ENCODE peak calls at places on chromosome 10, in five cellular contexts. M is fibroblast of villous mesenchyme, H is foreskin fibroblast, T is Calu3, V is lung. O is an unnamed sample.
A peak's percentile ranks its signal among the peaks of the same experiment; 100 is the strongest.

GRCh38 chr10:95663496-95663895 is 7.0 kb upstream of the ALDH18A1 start:
- DNase-seq in V (no peak), H (no peak), M (no peak), T (no peak), O (no peak)

GRCh38 chr10:15472431-15473400 is 101.6 kb upstream of the FAM171A1 start:
- DNase-seq in M (peak; percentile 15), T (no peak), H (no peak), V (no peak), O (no peak)

GRCh38 chr10:51956822-51957221 is 257.4 kb upstream of the CSTF2T start:
- DNase-seq in H (no peak), T (no peak), M (no peak), V (no peak), O (no peak)

GRCh38 chr10:21069278-21069677 is 172.2 kb upstream of the NEBL start:
- DNase-seq in H (no peak), T (no peak), M (no peak), V (no peak), O (no peak)

GRCh38 chr10:71981024-71981867 is 17.1 kb downstream of the CHST3 start:
- DNase-seq in M (no peak), H (no peak), T (no peak), V (no peak), O (no peak)

GRCh38 chr10:122113161-122113944 is 124.4 kb downstream of the TACC2 start:
- DNase-seq in H (peak; percentile 71), T (peak; percentile 74), M (peak; percentile 80), V (peak; percentile 75), O (peak; percentile 75)

GRCh38 chr10:114301951-114302710 is 63.1 kb downstream of the VWA2 start:
- DNase-seq in M (no peak), H (no peak), T (no peak), V (no peak), O (no peak)

GRCh38 chr10:86258488-86258887 is 108.1 kb downstream of the GRID1 start:
- DNase-seq in M (no peak), H (no peak), V (no peak), T (no peak), O (no peak)

GRCh38 chr10:130960531-130960930 is 351.0 kb downstream of the TCERG1L start:
- DNase-seq in H (no peak), T (no peak), V (no peak), M (no peak), O (no peak)

GRCh38 chr10:26445411-26446031 is 7.4 kb downstream of the APBB1IP start:
- DNase-seq in H (no peak), T (no peak), M (no peak), V (no peak), O (no peak)

GRCh38 chr10:113746188-113746950 is 5.1 kb upstream of the PLEKHS1 start:
- DNase-seq in M (peak; percentile 38), H (no peak), T (no peak), V (no peak), O (no peak)

GRCh38 chr10:100999742-101000601 is at the start of gene LZTS2:
- DNase-seq in H (no peak), T (peak; percentile 41), M (peak; percentile 32), V (no peak), O (no peak)

GRCh38 chr10:58998924-58999713 is 177.3 kb upstream of the PHYHIPL start:
- DNase-seq in T (no peak), H (peak; percentile 20), V (no peak), M (no peak), O (no peak)

GRCh38 chr10:42962120-42962901 is 114.6 kb upstream of the RET start:
- DNase-seq in T (no peak), M (no peak), H (no peak), V (no peak), O (no peak)

GRCh38 chr10:44982496-44982895 is 3.9 kb upstream of the DEPP1 start:
- DNase-seq in H (no peak), T (no peak), V (no peak), M (no peak), O (no peak)

GRCh38 chr10:3169738-3170137 is 2.8 kb downstream of the PITRM1 start:
- DNase-seq in T (no peak), M (no peak), V (no peak), H (no peak), O (no peak)

GRCh38 chr10:83357627-83358026 is 781.7 kb upstream of the GHITM start:
- DNase-seq in V (no peak), M (no peak), T (no peak), H (no peak), O (no peak)

GRCh38 chr10:101617102-101617823 is 29.1 kb downstream of the DPCD start:
- DNase-seq in T (no peak), H (no peak), V (no peak), M (no peak), O (peak; percentile 77)

GRCh38 chr10:84095821-84096497 is 43.4 kb upstream of the GHITM start:
- DNase-seq in H (no peak), T (no peak), M (no peak), V (no peak), O (no peak)

GRCh38 chr10:69588358-69588757 is 15.1 kb upstream of the NEUROG3 start:
- DNase-seq in T (no peak), H (no peak), M (no peak), V (no peak), O (no peak)

GRCh38 chr10:60732240-60733188 is 45.8 kb upstream of the CDK1 start:
- DNase-seq in V (peak; percentile 39), H (no peak), T (peak; percentile 35), M (no peak), O (peak; percentile 58)

GRCh38 chr10:103843854-103844567 is 11.4 kb downstream of the SH3PXD2A start:
- DNase-seq in H (peak; percentile 82), T (no peak), V (no peak), M (no peak), O (no peak)

GRCh38 chr10:30831876-30832726 is 199.6 kb downstream of the ZNF438 start:
- DNase-seq in V (no peak), T (no peak), M (peak; percentile 62), H (no peak), O (no peak)

GRCh38 chr10:70666960-70667798 is 5.1 kb upstream of the ADAMTS14 start:
- DNase-seq in H (no peak), V (no peak), T (no peak), M (peak; percentile 13), O (no peak)

GRCh38 chr10:63987212-63987611 is 466.0 kb downstream of the REEP3 start:
- DNase-seq in T (no peak), V (no peak), H (no peak), M (no peak), O (no peak)

GRCh38 chr10:132847416-132847777 is 61.5 kb upstream of the NKX6-2 start:
- DNase-seq in T (no peak), M (no peak), H (no peak), V (no peak), O (no peak)

GRCh38 chr10:121115154-121115553 is 264.0 kb downstream of the WDR11 start:
- DNase-seq in T (no peak), M (no peak), H (no peak), V (no peak), O (no peak)

GRCh38 chr10:34356463-34356862 is 458.6 kb downstream of the PARD3 start:
- DNase-seq in M (no peak), H (no peak), V (no peak), T (no peak), O (no peak)

GRCh38 chr10:90751107-90751997 is 106.5 kb downstream of the HTR7 start:
- DNase-seq in T (peak; percentile 46), M (peak; percentile 53), H (peak; percentile 14), V (no peak), O (peak; percentile 63)

DNA sequence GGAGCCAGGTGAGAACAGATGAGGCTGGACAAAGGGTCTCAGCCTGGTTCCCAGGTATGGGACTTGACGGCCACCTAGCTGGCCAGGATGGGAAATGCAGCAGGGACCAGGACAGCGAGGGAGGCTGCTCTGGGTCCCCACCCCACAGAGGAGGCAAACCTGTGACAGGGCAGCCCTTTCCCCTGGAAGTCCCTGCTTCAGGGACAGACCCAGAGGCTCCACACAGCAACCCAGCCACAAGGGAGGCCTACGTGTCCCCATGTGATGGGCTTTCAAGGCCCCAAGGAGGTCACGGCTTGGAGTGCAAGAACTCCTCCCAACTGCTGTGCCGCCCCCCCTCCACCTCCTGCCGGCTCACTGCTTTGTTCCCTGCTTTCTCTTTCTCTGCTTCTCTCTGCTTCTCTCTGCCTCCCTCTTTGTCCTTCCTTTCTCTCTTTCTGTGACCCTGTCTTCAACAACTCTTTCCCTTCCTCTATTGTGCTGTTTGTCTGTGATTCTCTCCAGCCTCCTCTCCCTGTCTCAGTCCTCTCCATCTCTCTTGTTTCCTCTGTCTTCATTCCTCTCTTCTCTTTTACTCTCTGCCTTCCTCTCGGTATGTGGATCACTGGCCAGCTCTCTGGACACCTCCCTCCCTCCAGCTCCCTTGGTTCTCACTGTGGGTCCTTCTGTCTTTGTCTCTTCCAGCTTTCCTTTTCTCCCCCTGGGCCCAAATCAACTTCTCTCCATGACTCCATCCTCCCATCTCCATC is 9.6 kb upstream of the EIF5AL1 start:
- DNase-seq in M (no peak), H (no peak), V (no peak), T (peak; percentile 65), O (no peak)
- TF ChIP-seq CTCF in M (peak; percentile 47), H (no peak), V (no peak), T (peak; percentile 75), O (no peak)

GRCh38 chr10:66586073-66586472 is 339.8 kb upstream of the LRRTM3 start:
- DNase-seq in M (peak; percentile 7), T (peak; percentile 36), V (no peak), H (no peak), O (no peak)
- TF ChIP-seq CTCF in M (peak; percentile 23), T (no peak), V (no peak), H (peak; percentile 32), O (no peak)

DNA sequence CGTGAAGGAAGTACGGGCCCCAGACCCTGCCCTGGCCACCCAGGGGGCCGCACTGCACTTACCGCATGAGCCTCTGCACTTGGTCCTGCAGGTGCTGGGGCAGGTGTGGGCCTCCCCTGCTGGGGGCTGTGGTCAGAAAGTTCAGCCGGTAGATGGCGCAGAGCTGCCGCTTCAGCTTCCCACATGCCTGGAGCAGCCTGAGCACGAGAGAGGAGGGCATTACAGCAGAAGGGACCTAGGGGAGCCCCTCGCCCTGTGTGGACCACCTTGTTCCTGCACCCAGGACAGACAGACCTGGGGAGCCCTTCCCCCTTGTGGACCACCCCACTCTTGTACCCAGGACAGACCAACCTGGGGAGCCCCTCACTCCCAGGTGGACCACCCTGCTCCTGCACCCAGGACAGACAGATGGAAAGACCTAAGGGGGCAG is 8.7 kb upstream of the PYROXD2 start:
- DNase-seq in V (no peak), H (no peak), T (no peak), M (no peak), O (no peak)
- TF ChIP-seq CTCF in V (no peak), H (no peak), T (no peak), M (no peak), O (no peak)

GRCh38 chr10:62805139-62806092 is 896 bp downstream of the ADO start:
- DNase-seq in V (peak; percentile 30), M (peak; percentile 60), H (no peak), T (peak; percentile 51), O (peak; percentile 83)

GRCh38 chr10:62806246-62806645 is 1.7 kb downstream of the ADO start:
- DNase-seq in V (no peak), M (no peak), H (no peak), T (no peak), O (no peak)

GRCh38 chr10:62804384-62805138 is at the start of gene ADO:
- DNase-seq in M (peak; percentile 91), V (peak; percentile 85), T (peak; percentile 89), H (peak; percentile 75), O (peak; percentile 90)

DNA sequence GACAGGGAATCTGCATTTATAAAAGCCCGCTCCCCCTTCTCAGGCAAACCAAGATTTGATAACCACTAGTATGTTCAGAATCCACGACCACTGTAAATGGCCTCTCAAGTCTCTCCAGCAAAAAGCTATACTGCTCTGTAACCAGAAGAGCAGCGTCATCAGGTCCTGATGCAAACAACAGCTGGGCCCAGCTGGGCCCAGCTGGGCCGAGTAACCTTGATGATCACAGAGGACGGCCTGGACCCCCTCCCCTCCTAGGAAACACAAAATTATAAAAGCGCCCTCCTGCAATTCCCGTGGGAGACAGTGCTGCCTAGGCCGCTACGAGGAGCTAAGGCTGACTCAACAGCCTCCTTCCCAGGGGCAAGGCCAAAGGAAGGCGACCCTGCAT is 532 bp upstream of the ADO start:
- DNase-seq in V (no peak), T (no peak), M (no peak), H (no peak), O (no peak)
- TF ChIP-seq CTCF in V (no peak), T (no peak), M (no peak), H (no peak), O (no peak)

O was measured in GM20000.